ENCODE peak calls at places on chromosomes 3 and 15, in ten cellular contexts. A, H, L, E, K, F, C, P, Y and J are unnamed samples. For H3K4me1, the result is how much of the 10 kb centered on the place peaks cover.

GRCh38 chr15:71128939-71129562 is 13.8 kb downstream of the THSD4 start:
- DNase-seq in A (no peak), H (no peak), L (no peak), E (no peak), K (no peak), F (no peak), C (no peak), P (no peak), Y (no peak), J (no peak)

GRCh38 chr3:119695480-119695879 is 7.3 kb upstream of the CFAP91 start:
- DNase-seq in A (no peak), H (no peak), L (no peak), E (no peak), K (no peak), F (no peak), C (no peak), P (no peak), Y (peak), J (no peak)

GRCh38 chr3:19543212-19543841 is 390.7 kb downstream of the EFHB start:
- DNase-seq in A (no peak), H (peak), L (no peak), E (no peak), K (peak), F (no peak), C (no peak), P (no peak), Y (peak), J (no peak)

GRCh38 chr3:23704316-23704715 is 101.4 kb upstream of the UBE2E1 start:
- DNase-seq in A (no peak), H (no peak), L (no peak), E (no peak), K (no peak), F (no peak), C (no peak), P (no peak), Y (no peak), J (no peak)

GRCh38 chr3:46947981-46948791 is 28.4 kb downstream of the CCDC12 start:
- DNase-seq in A (no peak), H (peak), L (no peak), E (peak), K (no peak), F (peak), C (no peak), P (no peak), Y (peak), J (peak)

GRCh38 chr3:184289426-184289938 is 9.6 kb upstream of the PSMD2 start:
- DNase-seq in A (no peak), H (no peak), L (no peak), E (no peak), K (no peak), F (peak), C (no peak), P (no peak), Y (peak), J (no peak)

GRCh38 chr3:153273767-153274443 is 111.9 kb downstream of the RAP2B start:
- DNase-seq in A (no peak), H (no peak), L (no peak), E (no peak), K (no peak), F (no peak), C (no peak), P (no peak), Y (no peak), J (no peak)

GRCh38 chr3:45841701-45842491 is at the start of gene LZTFL1:
- DNase-seq in A (peak), H (peak), L (peak), E (peak), K (peak), F (peak), C (peak), P (peak), Y (peak), J (peak)

GRCh38 chr15:69600556-69601085 is 148.0 kb downstream of the RPLP1 start:
- DNase-seq in A (no peak), H (no peak), L (no peak), E (no peak), K (no peak), F (no peak), C (no peak), P (no peak), Y (no peak), J (peak)

GRCh38 chr15:81419304-81419943 is 45.4 kb upstream of the TMC3 start:
- DNase-seq in A (no peak), H (no peak), L (no peak), E (no peak), K (no peak), F (no peak), C (no peak), P (no peak), Y (no peak), J (no peak)

GRCh38 chr3:127420825-127421224 is 133.0 kb upstream of the PRR20G start:
- DNase-seq in A (peak), H (no peak), L (no peak), E (no peak), K (no peak), F (no peak), C (no peak), P (no peak), Y (no peak), J (no peak)

GRCh38 chr15:78914027-78914764 is 30.6 kb downstream of the CTSH start:
- DNase-seq in A (no peak), H (peak), L (peak), E (peak), K (no peak), F (no peak), C (peak), P (no peak), Y (no peak), J (no peak)

GRCh38 chr15:98801234-98801561 is 152.9 kb downstream of the IGF1R start:
- DNase-seq in A (no peak), H (no peak), L (no peak), E (no peak), K (no peak), F (peak), C (no peak), P (no peak), Y (no peak), J (no peak)

GRCh38 chr3:49255112-49255511 is 21.9 kb downstream of the C3orf62 start:
- DNase-seq in A (no peak), H (no peak), L (no peak), E (no peak), K (no peak), F (no peak), C (no peak), P (no peak), Y (no peak), J (peak)

GRCh38 chr15:50181983-50182232 is at the start of gene SLC27A2:
- DNase-seq in A (no peak), H (no peak), L (peak), E (no peak), K (no peak), F (no peak), C (no peak), P (no peak), Y (peak), J (peak)

GRCh38 chr15:88401972-88402656 is 65.1 kb downstream of the MRPL46 start:
- DNase-seq in A (peak), H (no peak), L (no peak), E (peak), K (no peak), F (no peak), C (no peak), P (no peak), Y (no peak), J (no peak)

GRCh38 chr3:71478568-71478967 is 105.0 kb downstream of the FOXP1 start:
- DNase-seq in A (no peak), H (no peak), L (no peak), E (no peak), K (no peak), F (no peak), C (no peak), P (no peak), Y (no peak), J (no peak)

GRCh38 chr15:93189562-93189961 is 100.6 kb upstream of the RGMA start:
- DNase-seq in A (no peak), H (no peak), L (no peak), E (no peak), K (no peak), F (no peak), C (no peak), P (no peak), Y (no peak), J (no peak)

GRCh38 chr3:30199855-30200254 is 406.5 kb upstream of the TGFBR2 start:
- DNase-seq in A (no peak), H (no peak), L (no peak), E (no peak), K (no peak), F (no peak), C (no peak), P (no peak), Y (no peak), J (no peak)

DNA sequence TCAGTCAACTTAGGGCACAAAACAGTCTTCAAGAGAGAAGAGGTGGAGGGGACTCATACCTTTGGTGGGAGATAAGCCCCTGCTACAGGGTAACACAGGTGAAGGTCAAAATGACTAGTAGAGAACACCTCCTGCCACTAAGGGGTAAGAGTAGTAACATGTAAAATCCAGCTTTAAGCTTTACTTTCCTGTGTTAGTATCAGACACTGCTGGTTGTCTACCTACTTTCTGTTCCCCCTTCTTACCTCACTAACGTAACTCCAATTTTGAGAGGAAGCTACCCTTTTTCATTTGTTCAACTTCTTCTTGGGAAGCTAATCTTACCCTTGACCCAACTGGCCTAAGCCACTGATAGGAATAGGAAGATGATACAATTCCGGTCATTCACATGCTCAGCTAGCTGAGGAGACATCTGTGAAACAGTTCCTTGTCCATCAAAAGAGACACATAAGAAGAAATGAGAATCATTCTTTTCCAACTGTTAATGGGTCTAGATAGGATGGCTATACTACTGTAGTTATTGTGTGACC is 826.8 kb upstream of the CFAP20DC start:
- DNase-seq in A (no peak), H (no peak), L (no peak), E (no peak), K (no peak), F (no peak), C (no peak), P (no peak), Y (no peak), J (no peak)
- H3K4me1 ChIP-seq in A (under half), H (under half), L (under half), E (under half), K (under half), F (under half), C (under half), P (under half), Y (under half), J (under half)

GRCh38 chr3:42476225-42477160 is 25.9 kb upstream of the VIPR1 start:
- DNase-seq in A (peak), H (no peak), L (no peak), E (no peak), K (no peak), F (peak), C (no peak), P (no peak), Y (no peak), J (no peak)
- TF ChIP-seq POLR2A in A (no peak), H (no peak), L (no peak), E (no peak), K (no peak), F (no peak), C (no peak), P (no peak), Y (no peak), J (no peak)

GRCh38 chr3:50268703-50269451 is at the start of gene SEMA3B:
- DNase-seq in A (no peak), H (peak), L (peak), E (peak), K (no peak), F (no peak), C (peak), P (no peak), Y (no peak), J (no peak)
- H3K4me1 ChIP-seq in A (half or more), H (half or more), L (under half), E (under half), K (under half), F (under half), C (half or more), P (under half), Y (half or more), J (under half)

DNA sequence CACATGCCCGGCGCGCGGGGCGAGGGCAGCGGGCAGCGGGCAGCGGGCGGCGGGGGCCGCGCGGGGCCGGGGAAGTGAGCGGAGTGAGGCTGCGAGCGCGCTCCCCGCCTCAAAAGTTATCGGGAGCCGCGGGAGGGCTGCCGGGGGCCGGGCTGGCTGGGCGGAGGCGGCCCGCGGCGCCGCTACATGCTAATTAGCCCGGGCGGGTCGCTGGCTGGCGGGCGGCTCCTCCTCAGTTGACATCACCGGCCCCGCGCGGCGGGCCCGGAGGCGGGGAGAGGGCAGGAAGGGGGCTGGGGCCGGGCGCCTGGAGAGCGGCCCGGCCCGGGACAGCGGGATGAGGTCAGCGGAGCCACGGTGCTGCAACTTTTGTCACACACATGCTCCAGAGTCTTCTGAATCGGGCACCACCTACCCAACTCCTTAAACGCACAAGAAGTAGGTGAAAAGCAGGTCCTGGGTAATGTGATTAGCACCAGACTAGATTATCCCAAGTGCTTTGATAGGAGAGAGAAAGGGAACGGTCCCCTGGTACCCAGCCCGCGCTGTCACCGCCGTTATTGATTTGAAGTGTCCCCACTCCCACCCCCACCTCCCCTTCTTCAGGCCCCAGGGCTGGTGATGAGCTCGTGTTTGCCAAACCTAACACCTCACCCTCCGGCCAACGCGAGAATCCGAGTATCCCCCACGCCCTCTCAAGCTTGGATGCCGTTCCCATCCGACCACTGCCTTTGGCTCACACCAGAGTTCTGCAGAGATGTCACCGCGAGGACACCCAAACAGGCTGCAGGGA is at the start of gene HEG1:
- DNase-seq in A (peak), H (peak), L (peak), E (peak), K (no peak), F (peak), C (peak), P (peak), Y (no peak), J (peak)
- TF ChIP-seq POLR2A in A (peak), H (peak), L (peak), E (no peak), K (peak), F (peak), C (peak), P (peak), Y (no peak), J (peak)

GRCh38 chr3:197593046-197593380 is 37.2 kb upstream of the BDH1 start:
- DNase-seq in A (no peak), H (no peak), L (no peak), E (no peak), K (no peak), F (no peak), C (no peak), P (no peak), Y (no peak), J (no peak)
- H3K4me1 ChIP-seq in A (under half), H (half or more), L (under half), E (under half), K (under half), F (under half), C (under half), P (under half), Y (under half), J (under half)